ENCODE peak calls at places on chromosome 6, in five cellular contexts. H is stomach, G is AG10803, T is hepatocyte, R is osteocyte. S is an unnamed sample.

GRCh38 chr6:8389034-8389818 is 46.1 kb downstream of the SLC35B3 start:
- DNase-seq in H (no peak), G (no peak), T (no peak), R (no peak), S (no peak)

GRCh38 chr6:142005044-142005443 is 127.7 kb upstream of the GJE1 start:
- DNase-seq in H (no peak), G (no peak), T (no peak), R (no peak), S (no peak)

GRCh38 chr6:44135875-44136274 is 8.5 kb downstream of the TMEM63B start:
- DNase-seq in H (no peak), G (no peak), T (no peak), R (no peak), S (no peak)

GRCh38 chr6:52426667-52427066 is 6.5 kb downstream of the EFHC1 start:
- DNase-seq in H (no peak), G (no peak), T (no peak), R (no peak), S (no peak)

GRCh38 chr6:300026-300425 is 7.7 kb downstream of the DUSP22 start:
- DNase-seq in H (no peak), G (no peak), T (no peak), R (peak; percentile 81), S (no peak)

GRCh38 chr6:158233214-158233795 is 65.2 kb downstream of the GTF2H5 start:
- DNase-seq in H (no peak), G (no peak), T (no peak), R (no peak), S (peak; percentile 41)

GRCh38 chr6:158008894-158009891 is 27.5 kb downstream of the SYNJ2 start:
- DNase-seq in H (no peak), G (peak; percentile 87), T (peak; percentile 79), R (peak; percentile 91), S (no peak)

GRCh38 chr6:105795913-105796517 is 290.1 kb upstream of the PRDM1 start:
- DNase-seq in H (peak; percentile 65), G (no peak), T (peak; percentile 65), R (no peak), S (no peak)

GRCh38 chr6:105804436-105804835 is 281.7 kb upstream of the PRDM1 start:
- DNase-seq in H (no peak), G (peak; percentile 75), T (no peak), R (no peak), S (no peak)

GRCh38 chr6:94636780-94637385 is 940.5 kb upstream of the MANEA start:
- DNase-seq in H (no peak), G (no peak), T (peak; percentile 47), R (no peak), S (no peak)

GRCh38 chr6:13355043-13355945 is 27.0 kb upstream of the TBC1D7 start:
- DNase-seq in H (no peak), G (peak; percentile 98), T (peak; percentile 54), R (no peak), S (no peak)

GRCh38 chr6:105974981-105975380 is 111.2 kb upstream of the PRDM1 start:
- DNase-seq in H (no peak), G (peak; percentile 32), T (no peak), R (no peak), S (no peak)

GRCh38 chr6:144559865-144560603 is 274.9 kb downstream of the UTRN start:
- DNase-seq in H (no peak), G (no peak), T (peak; percentile 6), R (no peak), S (no peak)

GRCh38 chr6:158524311-158524710 is 35.6 kb upstream of the TMEM181 start:
- DNase-seq in H (no peak), G (no peak), T (no peak), R (no peak), S (no peak)

GRCh38 chr6:35170166-35170565 is 29.0 kb upstream of the TCP11 start:
- DNase-seq in H (no peak), G (peak; percentile 63), T (no peak), R (no peak), S (no peak)

GRCh38 chr6:168388641-168389633 is 52.0 kb upstream of the SMOC2 start:
- DNase-seq in H (peak; percentile 75), G (no peak), T (peak; percentile 48), R (no peak), S (no peak)

GRCh38 chr6:157541618-157542404 is 160.8 kb downstream of the ZDHHC14 start:
- DNase-seq in H (no peak), G (no peak), T (no peak), R (no peak), S (no peak)

GRCh38 chr6:169956580-169956979 is 205.2 kb downstream of the ERMARD start:
- DNase-seq in H (peak; percentile 14), G (no peak), T (no peak), R (peak; percentile 81), S (no peak)

GRCh38 chr6:71394001-71394432 is 105.4 kb downstream of the OGFRL1 start:
- DNase-seq in H (no peak), G (peak; percentile 87), T (no peak), R (no peak), S (no peak)

GRCh38 chr6:166286831-166287271 is 21.3 kb downstream of the PRR18 start:
- DNase-seq in H (no peak), G (no peak), T (no peak), R (peak; percentile 34), S (no peak)

GRCh38 chr6:108556864-108557493 is 3.7 kb upstream of the FOXO3 start:
- DNase-seq in H (no peak), G (peak; percentile 34), T (peak; percentile 32), R (no peak), S (no peak)

GRCh38 chr6:108556250-108556649 is 4.5 kb upstream of the FOXO3 start:
- DNase-seq in H (no peak), G (no peak), T (no peak), R (no peak), S (no peak)

GRCh38 chr6:108557494-108558371 is 3.0 kb upstream of the FOXO3 start:
- DNase-seq in H (peak; percentile 82), G (peak; percentile 71), T (peak; percentile 94), R (peak; percentile 89), S (peak; percentile 70)

GRCh38 chr6:108558372-108559096 is 2.2 kb upstream of the FOXO3 start:
- DNase-seq in H (peak; percentile 99), G (peak; percentile 99), T (peak; percentile 100), R (peak; percentile 99), S (peak; percentile 93)

DNA sequence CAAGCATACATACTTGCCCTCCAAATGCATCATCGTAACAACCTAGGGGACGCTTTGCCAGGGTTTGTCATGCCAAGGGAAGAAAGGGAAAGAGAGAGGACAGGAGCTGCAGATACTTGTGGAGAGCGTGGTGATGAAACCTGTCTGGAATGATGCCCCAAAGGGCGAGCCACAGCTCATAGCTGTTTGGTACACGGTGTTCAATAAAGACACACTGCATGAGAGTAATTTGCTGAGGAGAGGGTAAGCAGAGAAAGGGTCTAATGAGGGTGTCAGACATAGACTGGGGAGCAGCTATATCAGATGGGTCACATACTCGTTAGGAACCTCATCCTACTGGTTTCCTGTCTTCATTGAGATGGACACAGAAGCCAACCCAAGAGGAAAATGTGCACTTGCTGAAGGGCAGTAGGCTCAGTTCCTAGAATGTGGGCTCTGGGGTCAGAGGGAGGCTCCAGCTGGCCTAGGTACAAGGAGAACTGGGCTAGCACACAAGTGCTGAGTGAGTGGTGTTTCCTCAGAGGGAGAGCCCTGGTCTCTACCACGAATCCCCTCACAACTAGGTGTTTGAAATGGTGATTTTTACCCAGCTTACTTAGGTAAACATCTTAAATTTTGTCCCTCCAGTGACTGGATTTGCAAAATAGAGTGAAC is 5.2 kb upstream of the FOXO3 start:
- DNase-seq in H (no peak), G (no peak), T (no peak), R (no peak), S (no peak)
- TF ChIP-seq CTCF in H (no peak), G (no peak), T (no peak), R (no peak), S (no peak)

GRCh38 chr6:5776104-5776503 is 230.6 kb downstream of the NRN1 start:
- DNase-seq in H (no peak), G (no peak), T (no peak), R (no peak), S (no peak)

GRCh38 chr6:5781966-5782556 is 224.7 kb downstream of the NRN1 start:
- DNase-seq in H (no peak), G (no peak), T (no peak), R (no peak), S (no peak)

GRCh38 chr6:5778906-5779305 is 227.8 kb downstream of the NRN1 start:
- DNase-seq in H (no peak), G (no peak), T (no peak), R (no peak), S (no peak)

GRCh38 chr6:5782783-5783567 is 223.8 kb downstream of the NRN1 start:
- DNase-seq in H (peak; percentile 49), G (no peak), T (no peak), R (no peak), S (no peak)

DNA sequence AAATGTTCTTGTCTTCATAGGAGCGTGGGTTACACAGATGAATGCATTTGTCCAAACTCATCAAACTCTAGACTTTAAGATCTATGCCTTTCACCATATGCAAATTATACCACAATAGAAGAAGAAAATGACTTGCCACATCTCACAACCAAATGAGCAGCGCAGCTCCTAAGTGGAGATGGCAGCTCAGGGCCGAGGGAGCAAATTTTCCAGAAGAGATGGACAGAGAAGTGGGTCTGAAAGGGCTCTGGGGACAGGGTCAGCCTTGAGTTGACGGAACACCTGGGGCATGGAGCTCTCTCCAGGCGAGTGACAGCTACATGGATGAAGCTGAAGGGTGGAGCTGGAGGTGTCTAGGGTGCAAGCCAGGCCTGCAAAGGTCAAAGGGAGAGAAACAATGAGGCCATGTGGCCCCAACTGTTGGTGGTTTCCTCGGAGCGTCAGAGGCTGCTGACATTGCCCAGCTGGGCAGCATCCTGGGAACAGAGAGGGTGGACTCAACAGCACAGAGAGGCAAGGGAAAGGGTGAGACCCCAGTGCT is 228.3 kb downstream of the NRN1 start:
- DNase-seq in H (no peak), G (no peak), T (no peak), R (no peak), S (peak; percentile 46)
- TF ChIP-seq CTCF in H (no peak), G (no peak), T (no peak), R (no peak), S (no peak)

GRCh38 chr6:133251688-133252087 is 10.5 kb downstream of the EYA4 start:
- DNase-seq in H (no peak), G (no peak), T (no peak), R (no peak), S (no peak)

GRCh38 chr6:133259561-133259960 is 18.4 kb downstream of the EYA4 start:
- DNase-seq in H (no peak), G (no peak), T (no peak), R (no peak), S (no peak)

DNA sequence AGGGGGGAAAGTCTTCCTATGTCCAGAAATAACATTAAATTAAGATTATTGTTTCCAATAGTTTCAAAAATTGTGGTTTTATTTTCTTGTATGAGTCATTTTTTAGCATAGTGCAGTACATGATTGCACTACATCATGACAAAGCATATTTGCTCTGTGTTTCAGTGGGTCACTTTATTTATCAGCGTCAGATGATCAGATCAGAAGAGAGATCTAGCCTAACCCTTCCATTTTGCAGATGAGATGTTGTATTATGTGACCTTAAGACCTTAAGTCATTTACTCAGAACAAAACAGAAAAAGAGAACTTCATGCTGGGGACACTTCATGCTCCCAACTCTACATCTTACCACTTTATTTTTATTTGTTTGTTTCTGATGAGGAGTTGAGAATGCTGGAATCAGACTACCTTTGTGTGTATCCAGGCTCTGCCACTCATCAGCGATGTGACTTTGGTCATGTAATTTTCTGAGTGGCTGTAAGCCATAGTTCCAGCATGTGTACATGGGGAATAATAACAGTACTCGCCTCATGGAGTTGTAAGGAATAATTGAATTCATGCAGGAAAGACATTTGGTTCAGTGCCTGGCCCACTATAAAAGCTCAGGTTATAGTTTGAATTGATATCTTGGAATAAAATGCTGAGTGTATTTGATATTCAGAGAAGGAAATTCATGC is 13.5 kb downstream of the EYA4 start:
- DNase-seq in H (no peak), G (peak; percentile 11), T (no peak), R (no peak), S (no peak)
- TF ChIP-seq CTCF in H (no peak), G (no peak), T (no peak), R (no peak), S (no peak)

GRCh38 chr6:103672169-103672568 is 1187.5 kb downstream of the HACE1 start:
- DNase-seq in H (no peak), G (no peak), T (peak; percentile 10), R (no peak), S (no peak)
- TF ChIP-seq CTCF in H (no peak), G (no peak), T (peak; percentile 38), R (peak; percentile 39), S (peak; percentile 22)

S was measured in GM13977.